ENCODE peak calls at places on chromosome 20, in nine cellular contexts. One of them, this sample, is unnamed.
A peak's percentile ranks its signal among the peaks of the same experiment; 100 is the strongest.

GRCh38 chr20:11143481-11143880 is 469.7 kb upstream of the JAG1 start:
- DNase-seq in adrenal gland: no peak
- DNase-seq in H9: no peak
- DNase-seq in A549: no peak
- DNase-seq in B cell: no peak
- DNase-seq in WTC11: no peak
- DNase-seq in endothelial cell: no peak
- DNase-seq in upper lobe of right lung: no peak
- DNase-seq in CD8-positive, alpha-beta T cell: no peak
- DNase-seq in this sample: no peak

GRCh38 chr20:50360218-50360672 is 149.9 kb upstream of the PTPN1 start:
- DNase-seq in endothelial cell: no peak
- DNase-seq in adrenal gland: peak; percentile 10
- DNase-seq in CD8-positive, alpha-beta T cell: no peak
- DNase-seq in upper lobe of right lung: peak; percentile 82
- DNase-seq in H9: no peak
- DNase-seq in B cell: no peak
- DNase-seq in A549: no peak
- DNase-seq in WTC11: no peak
- DNase-seq in this sample: no peak

GRCh38 chr20:58706150-58706892 is 13.7 kb downstream of the NPEPL1 start:
- DNase-seq in A549: no peak
- DNase-seq in CD8-positive, alpha-beta T cell: no peak
- DNase-seq in endothelial cell: no peak
- DNase-seq in H9: no peak
- DNase-seq in WTC11: peak; percentile 3
- DNase-seq in adrenal gland: peak; percentile 9
- DNase-seq in upper lobe of right lung: no peak
- DNase-seq in B cell: no peak
- DNase-seq in this sample: no peak

GRCh38 chr20:57038608-57039440 is 227.6 kb downstream of the BMP7 start:
- DNase-seq in B cell: peak; percentile 33
- DNase-seq in A549: no peak
- DNase-seq in adrenal gland: no peak
- DNase-seq in upper lobe of right lung: no peak
- DNase-seq in H9: no peak
- DNase-seq in WTC11: no peak
- DNase-seq in CD8-positive, alpha-beta T cell: no peak
- DNase-seq in endothelial cell: no peak
- DNase-seq in this sample: no peak

GRCh38 chr20:50561379-50562078 is 51.3 kb downstream of the PTPN1 start:
- DNase-seq in CD8-positive, alpha-beta T cell: peak; percentile 16
- DNase-seq in adrenal gland: peak; percentile 71
- DNase-seq in WTC11: no peak
- DNase-seq in upper lobe of right lung: no peak
- DNase-seq in H9: no peak
- DNase-seq in A549: peak; percentile 75
- DNase-seq in endothelial cell: no peak
- DNase-seq in B cell: no peak
- DNase-seq in this sample: no peak

GRCh38 chr20:32516985-32517873 is 67.9 kb downstream of the NOL4L start:
- DNase-seq in WTC11: no peak
- DNase-seq in adrenal gland: peak; percentile 56
- DNase-seq in B cell: no peak
- DNase-seq in upper lobe of right lung: no peak
- DNase-seq in endothelial cell: peak; percentile 76
- DNase-seq in H9: no peak
- DNase-seq in A549: no peak
- DNase-seq in CD8-positive, alpha-beta T cell: no peak
- DNase-seq in this sample: no peak

GRCh38 chr20:26208296-26209091 is 511.8 kb upstream of the ZNF337 start:
- DNase-seq in B cell: no peak
- DNase-seq in upper lobe of right lung: peak; percentile 84
- DNase-seq in WTC11: peak; percentile 69
- DNase-seq in adrenal gland: peak; percentile 10
- DNase-seq in H9: peak; percentile 59
- DNase-seq in endothelial cell: peak; percentile 53
- DNase-seq in CD8-positive, alpha-beta T cell: peak; percentile 37
- DNase-seq in A549: peak; percentile 4
- DNase-seq in this sample: peak; percentile 68

GRCh38 chr20:25199473-25200265 is 4.2 kb downstream of the ENTPD6 start:
- DNase-seq in H9: no peak
- DNase-seq in upper lobe of right lung: no peak
- DNase-seq in adrenal gland: no peak
- DNase-seq in A549: no peak
- DNase-seq in endothelial cell: no peak
- DNase-seq in WTC11: no peak
- DNase-seq in B cell: no peak
- DNase-seq in CD8-positive, alpha-beta T cell: no peak
- DNase-seq in this sample: no peak

GRCh38 chr20:3923818-3924217 is 34.6 kb downstream of the PANK2 start:
- DNase-seq in CD8-positive, alpha-beta T cell: no peak
- DNase-seq in H9: no peak
- DNase-seq in adrenal gland: no peak
- DNase-seq in upper lobe of right lung: no peak
- DNase-seq in WTC11: no peak
- DNase-seq in A549: no peak
- DNase-seq in endothelial cell: no peak
- DNase-seq in B cell: no peak
- DNase-seq in this sample: no peak

GRCh38 chr20:47992021-47992467 is 206.8 kb upstream of the SULF2 start:
- DNase-seq in endothelial cell: no peak
- DNase-seq in upper lobe of right lung: no peak
- DNase-seq in WTC11: no peak
- DNase-seq in B cell: peak; percentile 10
- DNase-seq in A549: no peak
- DNase-seq in adrenal gland: no peak
- DNase-seq in CD8-positive, alpha-beta T cell: no peak
- DNase-seq in H9: peak; percentile 50
- DNase-seq in this sample: no peak

GRCh38 chr20:39660251-39660650 is 698.1 kb downstream of the DHX35 start:
- DNase-seq in endothelial cell: no peak
- DNase-seq in upper lobe of right lung: no peak
- DNase-seq in A549: no peak
- DNase-seq in H9: no peak
- DNase-seq in WTC11: no peak
- DNase-seq in B cell: no peak
- DNase-seq in CD8-positive, alpha-beta T cell: no peak
- DNase-seq in adrenal gland: no peak
- DNase-seq in this sample: no peak

GRCh38 chr20:24697411-24697810 is 228.0 kb downstream of the SYNDIG1 start:
- DNase-seq in H9: peak; percentile 8
- DNase-seq in adrenal gland: no peak
- DNase-seq in CD8-positive, alpha-beta T cell: no peak
- DNase-seq in A549: no peak
- DNase-seq in upper lobe of right lung: no peak
- DNase-seq in WTC11: no peak
- DNase-seq in B cell: no peak
- DNase-seq in endothelial cell: no peak
- DNase-seq in this sample: no peak

GRCh38 chr20:58553841-58554240 is 38.6 kb upstream of the APCDD1L start:
- DNase-seq in H9: peak; percentile 16
- DNase-seq in adrenal gland: no peak
- DNase-seq in WTC11: no peak
- DNase-seq in B cell: no peak
- DNase-seq in CD8-positive, alpha-beta T cell: no peak
- DNase-seq in A549: no peak
- DNase-seq in endothelial cell: no peak
- DNase-seq in upper lobe of right lung: no peak
- DNase-seq in this sample: no peak

GRCh38 chr20:5919634-5920544 is 30.4 kb downstream of the TRMT6 start:
- DNase-seq in A549: no peak
- DNase-seq in adrenal gland: no peak
- DNase-seq in CD8-positive, alpha-beta T cell: no peak
- DNase-seq in WTC11: no peak
- DNase-seq in B cell: no peak
- DNase-seq in H9: no peak
- DNase-seq in endothelial cell: no peak
- DNase-seq in upper lobe of right lung: no peak
- DNase-seq in this sample: no peak

GRCh38 chr20:41180599-41181333 is 43.4 kb downstream of the PLCG1 start:
- DNase-seq in B cell: no peak
- DNase-seq in endothelial cell: no peak
- DNase-seq in WTC11: peak; percentile 8
- DNase-seq in adrenal gland: no peak
- DNase-seq in upper lobe of right lung: no peak
- DNase-seq in A549: no peak
- DNase-seq in H9: peak; percentile 26
- DNase-seq in CD8-positive, alpha-beta T cell: no peak
- DNase-seq in this sample: no peak

GRCh38 chr20:41183391-41183790 is 46.0 kb downstream of the PLCG1 start:
- DNase-seq in CD8-positive, alpha-beta T cell: no peak
- DNase-seq in WTC11: no peak
- DNase-seq in B cell: no peak
- DNase-seq in upper lobe of right lung: no peak
- DNase-seq in endothelial cell: no peak
- DNase-seq in adrenal gland: no peak
- DNase-seq in A549: no peak
- DNase-seq in H9: no peak
- DNase-seq in this sample: no peak

GRCh38 chr20:41182296-41183212 is 45.2 kb downstream of the PLCG1 start:
- DNase-seq in B cell: no peak
- DNase-seq in CD8-positive, alpha-beta T cell: no peak
- DNase-seq in A549: no peak
- DNase-seq in WTC11: no peak
- DNase-seq in H9: peak; percentile 19
- DNase-seq in endothelial cell: no peak
- DNase-seq in adrenal gland: peak; percentile 10
- DNase-seq in upper lobe of right lung: no peak
- DNase-seq in this sample: no peak

GRCh38 chr20:41179961-41180360 is 42.6 kb downstream of the PLCG1 start:
- DNase-seq in A549: no peak
- DNase-seq in H9: peak; percentile 28
- DNase-seq in WTC11: peak; percentile 9
- DNase-seq in B cell: no peak
- DNase-seq in upper lobe of right lung: no peak
- DNase-seq in endothelial cell: no peak
- DNase-seq in adrenal gland: no peak
- DNase-seq in CD8-positive, alpha-beta T cell: no peak
- DNase-seq in this sample: no peak

DNA sequence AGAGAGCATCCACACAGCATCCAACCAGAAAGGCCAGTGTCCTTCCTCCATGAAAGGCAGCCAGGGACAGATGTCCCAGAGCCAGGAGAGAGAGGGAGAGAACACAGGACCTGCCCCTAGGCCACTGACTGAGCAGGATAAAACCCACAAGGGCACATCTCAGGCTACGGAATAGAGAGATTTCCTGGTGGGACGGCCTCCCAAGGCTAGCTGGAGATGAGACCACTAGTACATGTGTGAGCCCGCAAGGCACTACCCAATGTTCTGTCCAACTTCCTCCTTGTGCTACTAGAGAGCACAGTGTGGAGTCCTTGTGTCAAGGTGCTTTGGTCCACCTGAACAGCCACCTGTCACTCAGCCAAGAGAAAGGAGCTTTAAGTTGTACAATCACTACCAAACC is 44.2 kb downstream of the PLCG1 start:
- DNase-seq in adrenal gland: peak; percentile 9
- DNase-seq in CD8-positive, alpha-beta T cell: no peak
- DNase-seq in upper lobe of right lung: no peak
- DNase-seq in endothelial cell: no peak
- DNase-seq in B cell: no peak
- DNase-seq in H9: peak; percentile 15
- DNase-seq in WTC11: no peak
- DNase-seq in A549: no peak
- DNase-seq in this sample: no peak
- TF ChIP-seq CTCF in adrenal gland: no peak
- TF ChIP-seq CTCF in CD8-positive, alpha-beta T cell: no peak
- TF ChIP-seq CTCF in upper lobe of right lung: no peak
- TF ChIP-seq CTCF in endothelial cell: no peak
- TF ChIP-seq CTCF in B cell: no peak
- TF ChIP-seq CTCF in H9: no peak
- TF ChIP-seq CTCF in WTC11: no peak
- TF ChIP-seq CTCF in A549: no peak
- TF ChIP-seq CTCF in this sample: no peak

GRCh38 chr20:41357424-41358163 is 9.0 kb downstream of the EMILIN3 start:
- DNase-seq in H9: no peak
- DNase-seq in B cell: no peak
- DNase-seq in WTC11: no peak
- DNase-seq in upper lobe of right lung: no peak
- DNase-seq in A549: no peak
- DNase-seq in adrenal gland: no peak
- DNase-seq in CD8-positive, alpha-beta T cell: no peak
- DNase-seq in endothelial cell: no peak
- DNase-seq in this sample: no peak
- TF ChIP-seq CTCF in H9: peak; percentile 26
- TF ChIP-seq CTCF in B cell: no peak
- TF ChIP-seq CTCF in WTC11: no peak
- TF ChIP-seq CTCF in upper lobe of right lung: no peak
- TF ChIP-seq CTCF in A549: no peak
- TF ChIP-seq CTCF in adrenal gland: no peak
- TF ChIP-seq CTCF in CD8-positive, alpha-beta T cell: no peak
- TF ChIP-seq CTCF in endothelial cell: peak; percentile 18
- TF ChIP-seq CTCF in this sample: peak; percentile 21

GRCh38 chr20:63187338-63188158 is 28.4 kb downstream of the YTHDF1 start:
- DNase-seq in CD8-positive, alpha-beta T cell: no peak
- DNase-seq in adrenal gland: no peak
- DNase-seq in endothelial cell: no peak
- DNase-seq in A549: no peak
- DNase-seq in H9: no peak
- DNase-seq in upper lobe of right lung: no peak
- DNase-seq in B cell: no peak
- DNase-seq in WTC11: no peak
- DNase-seq in this sample: no peak

GRCh38 chr20:63188159-63188442 is 27.8 kb downstream of the YTHDF1 start:
- DNase-seq in adrenal gland: no peak
- DNase-seq in B cell: no peak
- DNase-seq in A549: no peak
- DNase-seq in H9: no peak
- DNase-seq in WTC11: no peak
- DNase-seq in endothelial cell: no peak
- DNase-seq in CD8-positive, alpha-beta T cell: no peak
- DNase-seq in upper lobe of right lung: no peak
- DNase-seq in this sample: no peak

GRCh38 chr20:63186084-63186483 is 29.8 kb downstream of the YTHDF1 start:
- DNase-seq in WTC11: no peak
- DNase-seq in H9: no peak
- DNase-seq in B cell: no peak
- DNase-seq in adrenal gland: no peak
- DNase-seq in upper lobe of right lung: no peak
- DNase-seq in A549: no peak
- DNase-seq in endothelial cell: no peak
- DNase-seq in CD8-positive, alpha-beta T cell: no peak
- DNase-seq in this sample: no peak

GRCh38 chr20:63185215-63185796 is 30.6 kb downstream of the YTHDF1 start:
- DNase-seq in A549: no peak
- DNase-seq in upper lobe of right lung: no peak
- DNase-seq in adrenal gland: no peak
- DNase-seq in B cell: no peak
- DNase-seq in WTC11: no peak
- DNase-seq in CD8-positive, alpha-beta T cell: no peak
- DNase-seq in endothelial cell: no peak
- DNase-seq in H9: no peak
- DNase-seq in this sample: no peak

GRCh38 chr20:63186528-63187316 is 29.2 kb downstream of the YTHDF1 start:
- DNase-seq in upper lobe of right lung: no peak
- DNase-seq in endothelial cell: no peak
- DNase-seq in CD8-positive, alpha-beta T cell: no peak
- DNase-seq in adrenal gland: no peak
- DNase-seq in A549: no peak
- DNase-seq in B cell: no peak
- DNase-seq in WTC11: no peak
- DNase-seq in H9: no peak
- DNase-seq in this sample: no peak
- TF ChIP-seq CTCF in upper lobe of right lung: no peak
- TF ChIP-seq CTCF in endothelial cell: no peak
- TF ChIP-seq CTCF in CD8-positive, alpha-beta T cell: no peak
- TF ChIP-seq CTCF in adrenal gland: no peak
- TF ChIP-seq CTCF in A549: no peak
- TF ChIP-seq CTCF in B cell: no peak
- TF ChIP-seq CTCF in WTC11: no peak
- TF ChIP-seq CTCF in H9: peak; percentile 40
- TF ChIP-seq CTCF in this sample: no peak

GRCh38 chr20:34215711-34216381 is 25.4 kb upstream of the ASIP start:
- DNase-seq in endothelial cell: peak; percentile 68
- DNase-seq in H9: peak; percentile 90
- DNase-seq in WTC11: peak; percentile 87
- DNase-seq in B cell: peak; percentile 42
- DNase-seq in A549: peak; percentile 54
- DNase-seq in CD8-positive, alpha-beta T cell: peak; percentile 38
- DNase-seq in adrenal gland: peak; percentile 86
- DNase-seq in upper lobe of right lung: peak; percentile 95
- DNase-seq in this sample: peak; percentile 85
- TF ChIP-seq CTCF in endothelial cell: no peak
- TF ChIP-seq CTCF in H9: no peak
- TF ChIP-seq CTCF in WTC11: no peak
- TF ChIP-seq CTCF in B cell: no peak
- TF ChIP-seq CTCF in A549: no peak
- TF ChIP-seq CTCF in CD8-positive, alpha-beta T cell: no peak
- TF ChIP-seq CTCF in adrenal gland: no peak
- TF ChIP-seq CTCF in upper lobe of right lung: no peak
- TF ChIP-seq CTCF in this sample: no peak